ENCODE peak calls at places on chromosomes 2 and 18, in five cellular contexts. O is MV-4-11; P is stimulated activated naive B cell treated with anti-CD40 and anti-IgM and Interleukin-4, amounts not matched to agents 10 μg/mL and 1 μg/mL and 100 μg/mL, for 72 hours; G is HCT116; R is T1000. S is an unnamed sample.

GRCh38 chr2:10132043-10132575 is 9.6 kb downstream of the RRM2 start:
- DNase-seq in O (no peak), P (no peak), G (no peak), R (no peak), S (no peak)

GRCh38 chr2:108926561-108927380 is 62.2 kb downstream of the EDAR start:
- DNase-seq in O (no peak), P (no peak), G (no peak), R (no peak), S (no peak)

GRCh38 chr2:37656512-37657423 is 14.7 kb downstream of the CDC42EP3 start:
- DNase-seq in O (no peak), P (no peak), G (no peak), R (no peak), S (no peak)

GRCh38 chr2:42792583-42793313 is at the start of gene HAAO:
- DNase-seq in O (no peak), P (peak), G (no peak), R (no peak), S (no peak)

GRCh38 chr2:136638193-136638592 is 127.2 kb upstream of the THSD7B start:
- DNase-seq in O (no peak), P (no peak), G (no peak), R (no peak), S (no peak)

GRCh38 chr2:236215196-236215595 is 47.0 kb upstream of the GBX2 start:
- DNase-seq in O (no peak), P (no peak), G (no peak), R (no peak), S (no peak)

GRCh38 chr2:113700186-113700841 is 56.1 kb downstream of the SLC35F5 start:
- DNase-seq in O (peak), P (peak), G (no peak), R (no peak), S (no peak)

GRCh38 chr2:54240515-54241219 is 15.4 kb downstream of the TSPYL6 start:
- DNase-seq in O (no peak), P (no peak), G (no peak), R (no peak), S (no peak)

GRCh38 chr2:42906557-42907380 is 114.4 kb upstream of the HAAO start:
- DNase-seq in O (no peak), P (no peak), G (no peak), R (peak), S (peak)

GRCh38 chr2:179021258-179021657 is 28.7 kb downstream of the CCDC141 start:
- DNase-seq in O (no peak), P (peak), G (no peak), R (no peak), S (no peak)

GRCh38 chr2:163157891-163158511 is 319.4 kb upstream of the KCNH7 start:
- DNase-seq in O (no peak), P (no peak), G (no peak), R (no peak), S (no peak)

GRCh38 chr18:31396796-31397195 is 20.2 kb downstream of the DSG4 start:
- DNase-seq in O (no peak), P (no peak), G (no peak), R (no peak), S (no peak)